ENCODE peak calls at places on chromosome 19, in five cellular contexts. One of them, this sample, is unnamed.

GRCh38 chr19:45973564-45974338 is at the start of gene NOVA2:
- DNase-seq in cardiac fibroblast: peak; percentile 72
- DNase-seq in AG09309: no peak
- DNase-seq in AG04449: no peak
- DNase-seq in cardiac muscle cell: peak; percentile 78
- DNase-seq in this sample: peak; percentile 74

GRCh38 chr19:32818536-32818935 is 51.0 kb downstream of the SLC7A9 start:
- DNase-seq in cardiac fibroblast: no peak
- DNase-seq in AG09309: no peak
- DNase-seq in AG04449: no peak
- DNase-seq in cardiac muscle cell: no peak
- DNase-seq in this sample: no peak

GRCh38 chr19:1567116-1567847 is 843 bp downstream of the MEX3D start:
- DNase-seq in cardiac fibroblast: no peak
- DNase-seq in AG09309: no peak
- DNase-seq in AG04449: no peak
- DNase-seq in cardiac muscle cell: peak; percentile 57
- DNase-seq in this sample: no peak

GRCh38 chr19:27748551-27749152 is 1464.3 kb downstream of the UQCRFS1 start:
- DNase-seq in cardiac fibroblast: peak; percentile 6
- DNase-seq in AG09309: no peak
- DNase-seq in AG04449: no peak
- DNase-seq in cardiac muscle cell: no peak
- DNase-seq in this sample: no peak

GRCh38 chr19:17718988-17719711 is at the start of gene MAP1S:
- DNase-seq in cardiac fibroblast: peak; percentile 53
- DNase-seq in AG09309: no peak
- DNase-seq in AG04449: no peak
- DNase-seq in cardiac muscle cell: peak; percentile 74
- DNase-seq in this sample: peak; percentile 92

GRCh38 chr19:15622991-15623390 is 8.0 kb downstream of the CYP4F8 start:
- DNase-seq in cardiac fibroblast: no peak
- DNase-seq in AG09309: no peak
- DNase-seq in AG04449: no peak
- DNase-seq in cardiac muscle cell: no peak
- DNase-seq in this sample: no peak

GRCh38 chr19:17304386-17305047 is 1.2 kb upstream of the MRPL34 start:
- DNase-seq in cardiac fibroblast: no peak
- DNase-seq in AG09309: no peak
- DNase-seq in AG04449: no peak
- DNase-seq in cardiac muscle cell: no peak
- DNase-seq in this sample: no peak

GRCh38 chr19:44955500-44956439 is 590 bp downstream of the CLPTM1 start:
- DNase-seq in cardiac fibroblast: peak; percentile 1
- DNase-seq in AG09309: no peak
- DNase-seq in AG04449: no peak
- DNase-seq in cardiac muscle cell: no peak
- DNase-seq in this sample: no peak

GRCh38 chr19:42281175-42282035 is 12.4 kb downstream of the CIC start:
- DNase-seq in cardiac fibroblast: peak; percentile 22
- DNase-seq in AG09309: no peak
- DNase-seq in AG04449: no peak
- DNase-seq in cardiac muscle cell: peak; percentile 56
- DNase-seq in this sample: no peak

GRCh38 chr19:28419312-28419711 is 793.6 kb downstream of the UQCRFS1 start:
- DNase-seq in cardiac fibroblast: no peak
- DNase-seq in AG09309: no peak
- DNase-seq in AG04449: no peak
- DNase-seq in cardiac muscle cell: peak; percentile 54
- DNase-seq in this sample: no peak

GRCh38 chr19:55117063-55117635 is 288 bp downstream of the PPP1R12C start:
- DNase-seq in cardiac fibroblast: no peak
- DNase-seq in AG09309: no peak
- DNase-seq in AG04449: no peak
- DNase-seq in cardiac muscle cell: no peak
- DNase-seq in this sample: no peak

GRCh38 chr19:16015805-16016173 is 60.5 kb upstream of the TPM4 start:
- DNase-seq in cardiac fibroblast: no peak
- DNase-seq in AG09309: no peak
- DNase-seq in AG04449: no peak
- DNase-seq in cardiac muscle cell: no peak
- DNase-seq in this sample: no peak

GRCh38 chr19:3257071-3257470 is 32.6 kb downstream of the CELF5 start:
- DNase-seq in cardiac fibroblast: no peak
- DNase-seq in AG09309: no peak
- DNase-seq in AG04449: no peak
- DNase-seq in cardiac muscle cell: no peak
- DNase-seq in this sample: no peak

GRCh38 chr19:48613024-48613851 is 1.6 kb downstream of the FAM83E start:
- DNase-seq in cardiac fibroblast: no peak
- DNase-seq in AG09309: no peak
- DNase-seq in AG04449: no peak
- DNase-seq in cardiac muscle cell: no peak
- DNase-seq in this sample: no peak

GRCh38 chr19:6842871-6843607 is 44.3 kb upstream of the ADGRE1 start:
- DNase-seq in cardiac fibroblast: no peak
- DNase-seq in AG09309: no peak
- DNase-seq in AG04449: no peak
- DNase-seq in cardiac muscle cell: no peak
- DNase-seq in this sample: no peak

GRCh38 chr19:47390533-47391488 is 28.5 kb downstream of the MEIS3 start:
- DNase-seq in cardiac fibroblast: no peak
- DNase-seq in AG09309: no peak
- DNase-seq in AG04449: no peak
- DNase-seq in cardiac muscle cell: no peak
- DNase-seq in this sample: no peak

GRCh38 chr19:37654833-37655688 is at the start of gene ZFP30:
- DNase-seq in cardiac fibroblast: peak; percentile 90
- DNase-seq in AG09309: peak; percentile 39
- DNase-seq in AG04449: no peak
- DNase-seq in cardiac muscle cell: peak; percentile 85
- DNase-seq in this sample: peak; percentile 82

GRCh38 chr19:33220115-33220514 is 5.5 kb downstream of the SLC7A10 start:
- DNase-seq in cardiac fibroblast: no peak
- DNase-seq in AG09309: no peak
- DNase-seq in AG04449: no peak
- DNase-seq in cardiac muscle cell: no peak
- DNase-seq in this sample: no peak

GRCh38 chr19:10430505-10431253 is 10.3 kb downstream of the PDE4A start:
- DNase-seq in cardiac fibroblast: peak; percentile 32
- DNase-seq in AG09309: no peak
- DNase-seq in AG04449: no peak
- DNase-seq in cardiac muscle cell: peak; percentile 70
- DNase-seq in this sample: peak; percentile 81

GRCh38 chr19:17950310-17951150 is 16.4 kb upstream of the KCNN1 start:
- DNase-seq in cardiac fibroblast: no peak
- DNase-seq in AG09309: no peak
- DNase-seq in AG04449: no peak
- DNase-seq in cardiac muscle cell: no peak
- DNase-seq in this sample: no peak

GRCh38 chr19:42461700-42462324 is 19.1 kb upstream of the CXCL17 start:
- DNase-seq in cardiac fibroblast: no peak
- DNase-seq in AG09309: no peak
- DNase-seq in AG04449: no peak
- DNase-seq in cardiac muscle cell: no peak
- DNase-seq in this sample: no peak

GRCh38 chr19:31262673-31263308 is 86.4 kb downstream of the TSHZ3 start:
- DNase-seq in cardiac fibroblast: peak; percentile 9
- DNase-seq in AG09309: no peak
- DNase-seq in AG04449: no peak
- DNase-seq in cardiac muscle cell: peak; percentile 49
- DNase-seq in this sample: no peak

GRCh38 chr19:6276447-6276846 is 3.3 kb downstream of the MLLT1 start:
- DNase-seq in cardiac fibroblast: peak; percentile 77
- DNase-seq in AG09309: peak; percentile 62
- DNase-seq in AG04449: peak; percentile 50
- DNase-seq in cardiac muscle cell: peak; percentile 88
- DNase-seq in this sample: no peak

GRCh38 chr19:5018224-5019015 is 49.5 kb downstream of the KDM4B start:
- DNase-seq in cardiac fibroblast: peak; percentile 39
- DNase-seq in AG09309: no peak
- DNase-seq in AG04449: no peak
- DNase-seq in cardiac muscle cell: peak; percentile 77
- DNase-seq in this sample: no peak

GRCh38 chr19:48271531-48272151 is 1.8 kb downstream of the ZNF114 start:
- DNase-seq in cardiac fibroblast: peak; percentile 59
- DNase-seq in AG09309: no peak
- DNase-seq in AG04449: no peak
- DNase-seq in cardiac muscle cell: peak; percentile 64
- DNase-seq in this sample: peak; percentile 63

GRCh38 chr19:38718747-38719543 is 25.3 kb downstream of the CAPN12 start:
- DNase-seq in cardiac fibroblast: peak; percentile 38
- DNase-seq in AG09309: no peak
- DNase-seq in AG04449: no peak
- DNase-seq in cardiac muscle cell: peak; percentile 70
- DNase-seq in this sample: no peak
- TF ChIP-seq CTCF in cardiac fibroblast: peak; percentile 42
- TF ChIP-seq CTCF in AG09309: peak; percentile 41
- TF ChIP-seq CTCF in AG04449: peak; percentile 51
- TF ChIP-seq CTCF in cardiac muscle cell: peak; percentile 63
- TF ChIP-seq CTCF in this sample: peak; percentile 8

GRCh38 chr19:57887195-57887941 is 1.5 kb downstream of the ZNF814 start:
- DNase-seq in cardiac fibroblast: peak; percentile 11
- DNase-seq in AG09309: no peak
- DNase-seq in AG04449: no peak
- DNase-seq in cardiac muscle cell: peak; percentile 53
- DNase-seq in this sample: no peak

GRCh38 chr19:57888107-57888493 is 737 bp downstream of the ZNF814 start:
- DNase-seq in cardiac fibroblast: peak; percentile 6
- DNase-seq in AG09309: no peak
- DNase-seq in AG04449: no peak
- DNase-seq in cardiac muscle cell: no peak
- DNase-seq in this sample: peak; percentile 22

GRCh38 chr19:57886046-57886445 is 2.8 kb downstream of the ZNF814 start:
- DNase-seq in cardiac fibroblast: no peak
- DNase-seq in AG09309: no peak
- DNase-seq in AG04449: no peak
- DNase-seq in cardiac muscle cell: no peak
- DNase-seq in this sample: no peak

DNA sequence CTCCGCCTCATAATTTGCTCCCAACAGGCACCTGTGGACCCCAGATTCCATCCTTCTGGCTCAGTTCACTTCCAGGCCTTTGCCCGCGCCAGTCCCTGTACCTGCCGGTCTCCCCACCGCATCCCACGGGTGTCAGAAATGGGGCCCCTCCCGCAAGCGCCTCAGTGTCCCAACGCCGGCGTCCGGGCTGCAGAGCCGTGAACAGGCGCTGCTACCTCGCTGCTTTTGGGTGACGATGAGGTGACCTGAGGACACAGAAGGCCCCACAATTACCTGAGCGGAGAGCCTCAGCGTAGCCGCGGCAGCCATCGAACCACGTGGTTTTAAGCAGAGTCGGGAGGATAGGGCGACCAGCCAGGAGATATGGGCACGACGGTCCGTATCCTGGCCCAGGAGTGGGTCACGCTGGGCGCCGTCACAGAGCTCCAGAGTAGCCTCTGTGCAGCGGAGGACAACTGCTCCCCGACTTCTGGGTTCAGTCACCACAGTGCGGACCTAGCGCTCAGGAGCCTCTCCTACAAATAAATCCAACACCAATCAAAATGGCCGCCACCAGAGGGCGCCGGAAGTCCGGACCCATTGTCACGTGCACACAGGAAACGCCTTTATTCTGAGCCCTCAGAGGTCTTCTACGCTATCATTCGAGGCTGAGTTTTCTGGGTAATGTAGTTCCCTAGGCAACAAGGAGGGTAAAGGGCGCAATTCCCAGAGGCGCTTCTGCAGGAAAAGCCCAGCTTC is at the start of gene ZNF814:
- DNase-seq in cardiac fibroblast: peak; percentile 92
- DNase-seq in AG09309: peak; percentile 29
- DNase-seq in AG04449: peak; percentile 42
- DNase-seq in cardiac muscle cell: peak; percentile 91
- DNase-seq in this sample: peak; percentile 74
- TF ChIP-seq CTCF in cardiac fibroblast: no peak
- TF ChIP-seq CTCF in AG09309: peak; percentile 38
- TF ChIP-seq CTCF in AG04449: peak; percentile 19
- TF ChIP-seq CTCF in cardiac muscle cell: peak; percentile 38
- TF ChIP-seq CTCF in this sample: peak; percentile 9

DNA sequence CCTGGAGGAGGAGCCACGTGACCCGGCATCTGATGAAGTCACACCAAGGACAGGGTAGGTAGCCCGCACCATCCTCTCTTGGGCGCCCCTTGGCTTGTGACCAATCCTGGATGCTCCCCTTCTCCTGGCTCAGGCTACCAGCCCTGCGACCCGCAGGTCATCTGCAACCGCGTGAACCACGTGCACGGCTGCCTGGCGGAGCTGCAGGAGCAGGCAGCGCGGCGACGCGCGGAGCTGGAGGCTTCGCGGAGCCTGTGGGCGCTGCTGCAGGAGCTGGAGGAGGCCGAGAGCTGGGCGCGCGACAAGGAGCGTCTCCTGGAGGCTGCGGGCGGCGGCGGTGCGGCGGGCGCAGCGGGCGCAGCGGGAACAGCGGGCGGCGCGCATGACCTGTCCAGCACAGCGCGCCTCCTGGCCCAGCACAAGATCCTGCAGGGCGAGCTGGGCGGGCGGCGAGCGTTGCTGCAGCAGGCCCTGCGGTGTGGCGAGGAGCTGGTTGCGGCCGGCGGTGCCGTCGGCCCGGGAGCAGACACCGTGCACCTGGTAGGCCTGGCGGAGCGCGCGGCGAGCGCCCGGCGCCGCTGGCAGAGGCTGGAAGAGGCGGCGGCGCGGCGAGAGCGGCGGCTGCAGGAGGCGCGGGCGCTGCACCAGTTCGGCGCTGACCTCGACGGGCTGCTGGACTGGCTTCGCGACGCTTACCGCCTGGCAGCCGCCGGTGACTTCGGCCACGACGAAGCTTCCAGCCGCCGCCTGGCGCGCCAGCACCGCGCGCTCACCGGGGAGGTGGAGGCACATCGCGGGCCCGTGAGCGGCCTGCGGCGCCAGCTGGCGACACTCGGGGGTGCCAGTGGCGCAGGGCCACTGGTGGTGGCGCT is 45.9 kb downstream of the SPTBN4 start:
- DNase-seq in cardiac fibroblast: peak; percentile 9
- DNase-seq in AG09309: no peak
- DNase-seq in AG04449: no peak
- DNase-seq in cardiac muscle cell: peak; percentile 33
- DNase-seq in this sample: no peak
- TF ChIP-seq CTCF in cardiac fibroblast: no peak
- TF ChIP-seq CTCF in AG09309: no peak
- TF ChIP-seq CTCF in AG04449: no peak
- TF ChIP-seq CTCF in cardiac muscle cell: no peak
- TF ChIP-seq CTCF in this sample: no peak

GRCh38 chr19:49667473-49667872 is 1.7 kb downstream of the BCL2L12 start:
- DNase-seq in cardiac fibroblast: no peak
- DNase-seq in AG09309: no peak
- DNase-seq in AG04449: no peak
- DNase-seq in cardiac muscle cell: no peak
- DNase-seq in this sample: no peak

GRCh38 chr19:49665301-49666119 is at the start of the genes BCL2L12 and IRF3:
- DNase-seq in cardiac fibroblast: peak; percentile 97
- DNase-seq in AG09309: peak; percentile 81
- DNase-seq in AG04449: peak; percentile 68
- DNase-seq in cardiac muscle cell: peak; percentile 97
- DNase-seq in this sample: peak; percentile 99

GRCh38 chr19:49664171-49665070 is 1.2 kb downstream of the IRF3 start:
- DNase-seq in cardiac fibroblast: peak; percentile 79
- DNase-seq in AG09309: no peak
- DNase-seq in AG04449: no peak
- DNase-seq in cardiac muscle cell: peak; percentile 80
- DNase-seq in this sample: peak; percentile 88

GRCh38 chr19:49663224-49663623 is 2.4 kb downstream of the IRF3 start:
- DNase-seq in cardiac fibroblast: no peak
- DNase-seq in AG09309: no peak
- DNase-seq in AG04449: no peak
- DNase-seq in cardiac muscle cell: no peak
- DNase-seq in this sample: no peak

GRCh38 chr19:49666120-49666444 is 349 bp downstream of the BCL2L12 start:
- DNase-seq in cardiac fibroblast: no peak
- DNase-seq in AG09309: no peak
- DNase-seq in AG04449: no peak
- DNase-seq in cardiac muscle cell: no peak
- DNase-seq in this sample: no peak
- TF ChIP-seq CTCF in cardiac fibroblast: no peak
- TF ChIP-seq CTCF in AG09309: peak; percentile 18
- TF ChIP-seq CTCF in AG04449: no peak
- TF ChIP-seq CTCF in cardiac muscle cell: no peak
- TF ChIP-seq CTCF in this sample: no peak

This sample was measured in GM10248.